ENCODE peak calls at places on chromosomes 11 and 22, in six cellular contexts. H, C, L, U, P and F are unnamed samples.

GRCh38 chr11:101034076-101034475 is 95.5 kb downstream of the PGR start:
- DNase-seq in L (no peak), U (no peak), P (no peak), C (no peak), H (peak; percentile 10), F (peak; percentile 16)

GRCh38 chr11:5499671-5500070 is 10.1 kb downstream of the UBQLN3 start:
- DNase-seq in U (no peak), L (no peak), H (no peak), C (no peak), P (no peak), F (no peak)

GRCh38 chr11:6249822-6250555 is 9.6 kb upstream of the CCKBR start:
- DNase-seq in L (peak; percentile 75), H (peak; percentile 80), U (no peak), C (no peak), P (peak; percentile 82), F (peak; percentile 31)

GRCh38 chr11:47979378-47980092 is 824 bp upstream of the PTPRJ start:
- DNase-seq in H (no peak), P (no peak), U (no peak), L (no peak), C (no peak), F (no peak)

GRCh38 chr11:132024587-132025295 is 654.3 kb downstream of the NTM start:
- DNase-seq in U (no peak), P (peak; percentile 2), H (peak; percentile 89), L (peak; percentile 76), C (peak; percentile 14), F (peak; percentile 24)

GRCh38 chr11:133058501-133058900 is 473.8 kb downstream of the OPCML start:
- DNase-seq in H (no peak), U (no peak), P (no peak), C (no peak), L (no peak), F (no peak)

GRCh38 chr22:17120711-17121234 is 387 bp downstream of the TMEM121B start:
- DNase-seq in L (no peak), P (no peak), U (peak; percentile 14), C (no peak), H (no peak), F (no peak)

GRCh38 chr11:121476379-121477032 is 23.7 kb upstream of the SORL1-AS1 start:
- DNase-seq in H (no peak), U (no peak), L (no peak), P (peak; percentile 46), C (no peak), F (no peak)

GRCh38 chr11:2592559-2593392 is 107.0 kb downstream of the KCNQ1OT1 start:
- DNase-seq in H (no peak), L (no peak), P (no peak), U (no peak), C (no peak), F (no peak)

GRCh38 chr11:12434255-12434654 is 56.9 kb downstream of the PARVA start:
- DNase-seq in H (no peak), L (no peak), U (no peak), P (no peak), C (no peak), F (no peak)

GRCh38 chr11:95279921-95280861 is 49.2 kb upstream of the SESN3 start:
- DNase-seq in L (no peak), P (no peak), H (no peak), C (no peak), U (no peak), F (peak; percentile 15)

GRCh38 chr22:50250555-50251471 is at the start of gene HDAC10:
- DNase-seq in U (peak; percentile 65), L (peak; percentile 64), P (peak; percentile 68), H (peak; percentile 75), C (no peak), F (no peak)

GRCh38 chr11:8263109-8263768 is 439 bp downstream of the LMO1 start:
- DNase-seq in C (no peak), H (no peak), P (no peak), U (no peak), L (no peak), F (no peak)

GRCh38 chr22:40238425-40239344 is 61.0 kb downstream of the TNRC6B start:
- DNase-seq in L (peak; percentile 71), P (peak; percentile 89), U (no peak), H (peak; percentile 90), C (peak; percentile 26), F (no peak)

GRCh38 chr11:67062526-67063373 is 6.1 kb downstream of the RHOD start:
- DNase-seq in C (no peak), P (peak; percentile 72), H (no peak), L (no peak), U (no peak), F (no peak)

DNA sequence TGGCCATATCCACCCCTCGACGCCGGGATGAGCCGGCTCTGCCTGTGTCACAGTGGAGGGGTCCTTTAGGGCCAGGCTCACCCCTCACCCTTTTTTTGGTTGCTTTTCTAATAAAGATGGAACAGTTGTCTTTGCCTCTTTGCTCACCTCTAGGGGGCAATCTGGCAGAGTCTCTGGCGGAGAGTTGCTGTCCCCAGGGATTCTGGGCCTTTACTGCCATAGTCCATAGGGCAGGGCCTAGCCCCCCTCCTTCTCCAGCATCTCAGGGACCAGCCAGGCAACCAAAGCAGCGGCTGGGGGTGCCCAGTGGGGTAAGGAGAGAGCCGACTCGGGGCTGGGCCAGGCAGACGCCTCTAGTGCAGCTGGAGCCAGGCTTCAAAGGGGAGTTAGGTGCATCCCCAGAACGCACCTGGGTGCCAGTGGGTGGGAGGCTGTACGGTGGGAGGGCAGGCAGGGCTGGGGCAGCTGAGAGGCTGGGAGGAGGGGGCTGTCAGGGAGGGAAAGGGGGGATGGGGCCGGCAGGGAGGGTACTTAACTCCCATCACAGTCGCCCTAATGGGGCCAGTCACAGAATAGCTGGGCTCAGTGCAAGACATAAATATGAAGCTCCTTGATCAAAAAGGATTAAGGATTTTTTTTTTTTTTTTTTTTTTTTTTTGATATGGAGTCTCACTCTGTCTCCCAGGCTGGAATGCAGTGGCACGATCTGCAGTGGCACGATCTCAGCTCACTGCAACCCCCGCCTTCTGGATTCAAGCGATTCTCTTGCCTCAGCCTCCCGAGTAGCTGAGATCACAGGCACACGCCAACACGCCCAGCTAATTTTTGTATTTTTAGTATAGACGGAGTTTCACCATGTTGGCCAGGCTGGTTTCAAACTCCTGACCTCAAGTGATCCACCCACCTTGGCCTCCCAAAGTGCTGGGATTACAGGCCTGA is 2.5 kb upstream of the SUSD2 start:
- DNase-seq in U (no peak), H (peak; percentile 30), P (no peak), C (no peak), L (no peak), F (no peak)
- TF ChIP-seq CTCF in U (peak; percentile 48), H (peak; percentile 48), P (no peak), C (peak; percentile 33), L (peak; percentile 70), F (peak; percentile 55)

GRCh38 chr11:45676522-45677095 is 11.2 kb upstream of the CHST1 start:
- DNase-seq in H (no peak), C (no peak), L (no peak), P (no peak), U (no peak), F (no peak)

GRCh38 chr11:45678962-45679361 is 13.5 kb upstream of the CHST1 start:
- DNase-seq in P (no peak), L (no peak), C (no peak), U (no peak), H (no peak), F (no peak)

GRCh38 chr11:45675646-45676045 is 10.2 kb upstream of the CHST1 start:
- DNase-seq in U (no peak), L (no peak), C (no peak), H (no peak), P (no peak), F (no peak)

GRCh38 chr11:45674481-45675190 is 9.2 kb upstream of the CHST1 start:
- DNase-seq in P (no peak), C (no peak), L (no peak), U (no peak), H (no peak), F (no peak)

GRCh38 chr11:45677811-45678515 is 12.5 kb upstream of the CHST1 start:
- DNase-seq in H (no peak), L (no peak), C (no peak), U (no peak), P (no peak), F (no peak)
- TF ChIP-seq CTCF in H (no peak), L (no peak), C (no peak), U (no peak), P (no peak), F (no peak)

GRCh38 chr11:61293869-61294716 is 1.0 kb downstream of the VWCE start:
- DNase-seq in P (no peak), H (peak; percentile 50), U (peak; percentile 29), C (no peak), L (peak; percentile 52), F (no peak)

GRCh38 chr11:61294717-61295595 is at the start of gene VWCE:
- DNase-seq in U (peak; percentile 74), L (peak; percentile 25), H (peak; percentile 37), C (no peak), P (no peak), F (no peak)

GRCh38 chr11:61295596-61295926 is 445 bp upstream of the VWCE start:
- DNase-seq in U (no peak), C (no peak), P (no peak), H (no peak), L (no peak), F (no peak)

DNA sequence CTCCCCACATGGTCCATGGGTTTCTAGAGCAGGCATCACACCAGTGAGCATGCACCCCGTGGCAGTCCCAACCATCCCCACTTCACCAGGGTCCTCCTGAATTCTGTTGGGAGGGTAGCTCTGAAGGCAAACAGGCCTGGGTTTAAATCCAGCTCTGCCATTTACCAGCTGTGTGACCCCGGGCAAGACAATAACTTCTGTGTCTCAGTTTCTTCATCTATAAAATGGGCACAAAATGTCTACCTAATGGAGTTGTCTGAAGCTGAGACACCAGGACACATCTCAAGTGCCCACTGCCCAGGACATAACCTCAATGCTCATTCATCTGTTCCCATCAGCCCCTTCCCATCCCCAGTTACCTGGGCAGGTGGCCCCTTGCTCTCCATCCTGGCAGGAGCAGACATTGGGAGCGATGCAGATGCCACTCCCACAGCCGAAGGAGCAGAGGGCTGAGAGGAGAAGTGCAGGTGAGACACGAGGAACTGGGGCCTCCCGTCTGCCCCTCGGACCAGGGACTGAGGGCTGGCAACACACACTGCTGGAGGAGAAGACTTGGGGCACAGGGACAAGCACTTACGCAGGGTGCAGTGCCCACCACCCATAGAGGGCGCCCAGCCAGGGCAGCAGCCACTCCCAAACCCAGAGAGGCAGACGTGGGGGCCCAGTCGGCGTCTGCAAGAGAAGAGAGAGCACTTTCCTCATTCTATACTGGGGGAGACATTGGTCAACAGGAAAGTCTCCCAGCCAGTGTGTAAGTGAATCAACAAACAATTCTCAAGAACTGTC is 4.0 kb downstream of the VWCE start:
- DNase-seq in P (no peak), C (no peak), H (no peak), L (no peak), U (no peak), F (no peak)
- TF ChIP-seq CTCF in P (no peak), C (no peak), H (no peak), L (peak; percentile 60), U (no peak), F (peak; percentile 15)

DNA sequence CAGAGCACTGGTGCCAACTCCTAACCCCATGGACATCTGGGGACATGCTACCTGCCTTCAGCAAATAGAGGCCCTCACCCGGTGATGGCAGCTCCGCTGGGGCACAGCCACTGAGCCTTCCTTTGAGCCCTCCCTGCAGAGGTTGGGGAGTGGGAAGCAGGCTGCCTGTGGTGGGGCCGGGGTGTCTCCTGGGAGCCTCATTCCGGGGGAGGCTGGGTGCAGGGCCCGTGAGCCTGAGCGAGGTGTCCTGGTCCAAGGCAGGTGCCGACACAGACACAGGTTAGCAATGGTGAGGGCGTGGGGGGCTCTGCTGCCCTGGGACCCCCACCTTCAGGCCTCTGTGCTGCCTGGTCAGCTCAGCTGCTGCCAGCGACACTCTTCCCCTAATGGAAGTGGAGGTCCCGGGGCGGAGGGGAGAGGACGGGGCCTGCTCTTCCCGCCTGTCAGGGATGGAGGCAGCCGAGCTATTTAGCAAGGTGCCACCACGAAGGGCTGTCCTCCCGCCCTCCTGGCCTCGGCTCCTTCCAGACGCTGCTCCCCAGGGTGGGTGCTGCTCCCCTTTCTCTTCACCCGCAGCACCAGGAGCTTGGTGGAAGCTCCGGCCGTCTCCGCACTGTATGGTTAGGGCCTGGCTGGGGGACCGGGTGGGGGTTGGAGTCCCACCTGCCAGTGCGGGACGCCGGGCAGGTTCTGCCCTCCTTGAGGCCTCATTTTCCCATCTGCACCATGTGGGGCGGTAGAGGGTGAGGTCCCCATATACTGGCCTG is 11.2 kb downstream of the TSPAN4 start:
- DNase-seq in U (no peak), P (no peak), C (no peak), L (no peak), H (no peak), F (no peak)
- TF ChIP-seq CTCF in U (no peak), P (no peak), C (no peak), L (no peak), H (no peak), F (no peak)